ENCODE peak calls at places on chromosomes 16 and 17, in ten cellular contexts. One of them, this sample, is unnamed.

GRCh38 chr17:72474740-72475477 is 354.1 kb downstream of the SOX9 start:
- DNase-seq in heart left ventricle: no peak
- DNase-seq in lung: no peak
- DNase-seq in stomach: peak; percentile 52
- DNase-seq in right lobe of liver: no peak
- DNase-seq in WERI-Rb-1: no peak
- DNase-seq in right cardiac atrium: no peak
- DNase-seq in HCT116: no peak
- DNase-seq in AG04450: no peak
- DNase-seq in psoas muscle: no peak
- DNase-seq in this sample: no peak

GRCh38 chr17:41446806-41447205 is 6.0 kb upstream of the KRT38 start:
- DNase-seq in stomach: no peak
- DNase-seq in AG04450: no peak
- DNase-seq in HCT116: no peak
- DNase-seq in right lobe of liver: no peak
- DNase-seq in lung: no peak
- DNase-seq in psoas muscle: no peak
- DNase-seq in heart left ventricle: no peak
- DNase-seq in right cardiac atrium: no peak
- DNase-seq in WERI-Rb-1: no peak
- DNase-seq in this sample: no peak

GRCh38 chr16:89613954-89614459 is 565 bp downstream of the DPEP1 start:
- DNase-seq in right lobe of liver: no peak
- DNase-seq in stomach: no peak
- DNase-seq in right cardiac atrium: no peak
- DNase-seq in AG04450: no peak
- DNase-seq in heart left ventricle: no peak
- DNase-seq in psoas muscle: no peak
- DNase-seq in HCT116: no peak
- DNase-seq in lung: no peak
- DNase-seq in WERI-Rb-1: no peak
- DNase-seq in this sample: no peak

GRCh38 chr17:68381076-68381900 is 76.0 kb downstream of the WIPI1 start:
- DNase-seq in WERI-Rb-1: no peak
- DNase-seq in HCT116: peak; percentile 98
- DNase-seq in right lobe of liver: no peak
- DNase-seq in lung: peak; percentile 51
- DNase-seq in AG04450: peak; percentile 83
- DNase-seq in heart left ventricle: no peak
- DNase-seq in right cardiac atrium: peak; percentile 40
- DNase-seq in psoas muscle: peak; percentile 36
- DNase-seq in stomach: peak; percentile 41
- DNase-seq in this sample: no peak

GRCh38 chr16:52491216-52491615 is 55.7 kb downstream of the TOX3 start:
- DNase-seq in right cardiac atrium: no peak
- DNase-seq in psoas muscle: no peak
- DNase-seq in lung: no peak
- DNase-seq in WERI-Rb-1: no peak
- DNase-seq in AG04450: no peak
- DNase-seq in right lobe of liver: no peak
- DNase-seq in HCT116: no peak
- DNase-seq in stomach: no peak
- DNase-seq in heart left ventricle: no peak
- DNase-seq in this sample: no peak

GRCh38 chr17:42553161-42553818 is 567 bp downstream of the HSD17B1 start:
- DNase-seq in HCT116: no peak
- DNase-seq in AG04450: no peak
- DNase-seq in right lobe of liver: no peak
- DNase-seq in stomach: no peak
- DNase-seq in WERI-Rb-1: no peak
- DNase-seq in lung: no peak
- DNase-seq in heart left ventricle: no peak
- DNase-seq in right cardiac atrium: peak; percentile 39
- DNase-seq in psoas muscle: no peak
- DNase-seq in this sample: no peak

GRCh38 chr16:54632322-54632721 is 298.3 kb upstream of the IRX5 start:
- DNase-seq in psoas muscle: no peak
- DNase-seq in right lobe of liver: no peak
- DNase-seq in HCT116: no peak
- DNase-seq in WERI-Rb-1: no peak
- DNase-seq in right cardiac atrium: no peak
- DNase-seq in stomach: no peak
- DNase-seq in AG04450: no peak
- DNase-seq in heart left ventricle: no peak
- DNase-seq in lung: no peak
- DNase-seq in this sample: no peak

GRCh38 chr17:6927290-6927844 is 68.5 kb upstream of the ALOX12 start:
- DNase-seq in lung: no peak
- DNase-seq in right cardiac atrium: no peak
- DNase-seq in stomach: no peak
- DNase-seq in heart left ventricle: no peak
- DNase-seq in psoas muscle: no peak
- DNase-seq in WERI-Rb-1: no peak
- DNase-seq in right lobe of liver: no peak
- DNase-seq in HCT116: no peak
- DNase-seq in AG04450: peak; percentile 6
- DNase-seq in this sample: no peak

GRCh38 chr17:16425698-16426659 is 10.6 kb downstream of the TRPV2 start:
- DNase-seq in right lobe of liver: peak; percentile 83
- DNase-seq in AG04450: no peak
- DNase-seq in HCT116: no peak
- DNase-seq in WERI-Rb-1: no peak
- DNase-seq in stomach: peak; percentile 40
- DNase-seq in lung: no peak
- DNase-seq in psoas muscle: no peak
- DNase-seq in right cardiac atrium: peak; percentile 9
- DNase-seq in heart left ventricle: no peak
- DNase-seq in this sample: no peak

GRCh38 chr17:39696731-39697130 is 3.1 kb upstream of the ERBB2 start:
- DNase-seq in AG04450: no peak
- DNase-seq in right lobe of liver: no peak
- DNase-seq in psoas muscle: no peak
- DNase-seq in lung: no peak
- DNase-seq in heart left ventricle: no peak
- DNase-seq in stomach: no peak
- DNase-seq in WERI-Rb-1: no peak
- DNase-seq in right cardiac atrium: no peak
- DNase-seq in HCT116: no peak
- DNase-seq in this sample: no peak

GRCh38 chr16:47018223-47018891 is 44.9 kb upstream of the DNAJA2 start:
- DNase-seq in HCT116: peak; percentile 71
- DNase-seq in WERI-Rb-1: peak; percentile 69
- DNase-seq in AG04450: no peak
- DNase-seq in stomach: peak; percentile 72
- DNase-seq in right lobe of liver: peak; percentile 63
- DNase-seq in right cardiac atrium: no peak
- DNase-seq in lung: peak; percentile 31
- DNase-seq in heart left ventricle: peak; percentile 12
- DNase-seq in psoas muscle: no peak
- DNase-seq in this sample: no peak

DNA sequence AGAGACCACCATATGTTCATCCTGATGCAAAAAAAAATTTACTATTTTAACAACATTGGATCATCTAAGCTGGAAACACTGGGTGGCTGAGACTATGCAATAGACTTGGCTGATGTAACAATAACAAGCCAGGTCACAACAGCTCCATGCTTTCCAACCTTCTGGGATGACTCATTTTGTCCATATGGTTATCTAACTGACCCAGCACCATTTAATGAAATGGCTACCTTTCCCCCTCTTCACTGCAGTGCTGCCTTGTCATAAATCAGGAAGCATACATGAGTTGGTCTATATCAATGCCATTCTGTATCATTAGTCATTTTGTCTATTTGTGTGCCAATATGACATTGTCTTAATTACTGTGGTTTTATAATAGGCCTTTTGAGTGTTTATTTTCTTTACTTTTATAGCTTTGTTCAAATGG is 217.6 kb upstream of the KCNJ16 start:
- DNase-seq in lung: no peak
- DNase-seq in WERI-Rb-1: no peak
- DNase-seq in right cardiac atrium: no peak
- DNase-seq in stomach: no peak
- DNase-seq in HCT116: peak; percentile 8
- DNase-seq in right lobe of liver: no peak
- DNase-seq in psoas muscle: no peak
- DNase-seq in AG04450: peak; percentile 66
- DNase-seq in heart left ventricle: no peak
- DNase-seq in this sample: no peak
- H3K9me3 ChIP-seq in lung: no peaks in the 10 kb centered on the region
- H3K9me3 ChIP-seq in WERI-Rb-1: no peaks in the 10 kb centered on the region
- H3K9me3 ChIP-seq in right cardiac atrium: peaks cover 2% of the 10 kb centered on the region
- H3K9me3 ChIP-seq in stomach: no peaks in the 10 kb centered on the region
- H3K9me3 ChIP-seq in HCT116: no peaks in the 10 kb centered on the region
- H3K9me3 ChIP-seq in right lobe of liver: no peaks in the 10 kb centered on the region
- H3K9me3 ChIP-seq in psoas muscle: peaks cover 17% of the 10 kb centered on the region
- H3K9me3 ChIP-seq in AG04450: peaks cover 4% of the 10 kb centered on the region
- H3K9me3 ChIP-seq in heart left ventricle: peaks cover 36% of the 10 kb centered on the region
- H3K9me3 ChIP-seq in this sample: peaks cover 41% of the 10 kb centered on the region

DNA sequence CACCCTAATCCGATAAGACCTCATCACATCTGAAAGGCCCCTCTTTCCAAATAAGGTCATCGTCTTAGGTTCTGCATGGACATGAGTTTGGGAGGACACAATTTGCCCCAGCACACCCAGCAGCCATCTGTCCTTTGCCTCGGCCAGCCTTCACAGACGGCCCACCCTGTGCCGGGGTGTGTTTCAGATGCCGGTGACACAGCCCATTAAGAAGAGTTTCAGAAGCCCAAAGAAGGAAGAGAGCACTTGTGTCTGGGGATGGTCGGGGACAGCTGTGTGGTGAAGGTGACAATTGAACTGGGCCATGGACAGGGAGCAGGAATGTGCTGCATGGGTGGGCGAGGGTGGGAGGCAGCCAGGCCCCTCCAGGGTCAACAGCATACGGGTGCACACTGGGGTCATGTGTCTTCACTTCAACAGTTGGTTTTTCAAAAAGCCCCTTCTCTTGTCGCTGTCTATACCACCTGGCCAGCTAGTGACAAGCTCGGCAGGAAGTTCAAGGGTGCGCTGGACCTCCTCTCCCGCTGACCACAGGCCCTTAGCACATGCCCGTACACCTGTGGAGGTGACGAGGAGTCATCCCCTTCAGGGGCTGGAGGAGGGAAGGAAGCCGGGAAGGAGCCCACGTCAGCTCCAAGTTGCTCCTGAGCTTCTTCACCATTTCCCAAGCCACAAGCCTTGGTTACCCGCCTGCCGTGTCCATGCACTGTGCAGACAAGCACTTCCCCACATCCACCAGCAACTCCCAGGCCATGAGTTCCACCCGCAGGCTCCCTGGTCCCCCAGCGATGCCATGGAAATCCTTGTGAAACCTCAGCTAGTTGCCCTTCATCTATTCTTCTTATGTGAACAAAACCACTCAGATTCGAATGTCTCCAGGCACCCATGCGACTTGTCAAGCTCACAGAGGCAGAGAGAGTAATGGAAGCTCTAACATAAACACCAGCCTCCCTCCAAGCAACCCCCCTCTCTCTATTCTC is 182.9 kb downstream of the C16orf95 start:
- DNase-seq in AG04450: no peak
- DNase-seq in HCT116: no peak
- DNase-seq in psoas muscle: no peak
- DNase-seq in lung: no peak
- DNase-seq in right lobe of liver: no peak
- DNase-seq in WERI-Rb-1: peak; percentile 33
- DNase-seq in heart left ventricle: no peak
- DNase-seq in stomach: no peak
- DNase-seq in right cardiac atrium: no peak
- DNase-seq in this sample: no peak
- H3K9me3 ChIP-seq in AG04450: peaks cover 15% of the 10 kb centered on the region
- H3K9me3 ChIP-seq in HCT116: no peaks in the 10 kb centered on the region
- H3K9me3 ChIP-seq in psoas muscle: no peaks in the 10 kb centered on the region
- H3K9me3 ChIP-seq in lung: peaks cover 23% of the 10 kb centered on the region
- H3K9me3 ChIP-seq in right lobe of liver: no peaks in the 10 kb centered on the region
- H3K9me3 ChIP-seq in WERI-Rb-1: no peaks in the 10 kb centered on the region
- H3K9me3 ChIP-seq in heart left ventricle: peaks cover 12% of the 10 kb centered on the region
- H3K9me3 ChIP-seq in stomach: peaks cover 20% of the 10 kb centered on the region
- H3K9me3 ChIP-seq in right cardiac atrium: no peaks in the 10 kb centered on the region
- H3K9me3 ChIP-seq in this sample: peaks cover 25% of the 10 kb centered on the region

DNA sequence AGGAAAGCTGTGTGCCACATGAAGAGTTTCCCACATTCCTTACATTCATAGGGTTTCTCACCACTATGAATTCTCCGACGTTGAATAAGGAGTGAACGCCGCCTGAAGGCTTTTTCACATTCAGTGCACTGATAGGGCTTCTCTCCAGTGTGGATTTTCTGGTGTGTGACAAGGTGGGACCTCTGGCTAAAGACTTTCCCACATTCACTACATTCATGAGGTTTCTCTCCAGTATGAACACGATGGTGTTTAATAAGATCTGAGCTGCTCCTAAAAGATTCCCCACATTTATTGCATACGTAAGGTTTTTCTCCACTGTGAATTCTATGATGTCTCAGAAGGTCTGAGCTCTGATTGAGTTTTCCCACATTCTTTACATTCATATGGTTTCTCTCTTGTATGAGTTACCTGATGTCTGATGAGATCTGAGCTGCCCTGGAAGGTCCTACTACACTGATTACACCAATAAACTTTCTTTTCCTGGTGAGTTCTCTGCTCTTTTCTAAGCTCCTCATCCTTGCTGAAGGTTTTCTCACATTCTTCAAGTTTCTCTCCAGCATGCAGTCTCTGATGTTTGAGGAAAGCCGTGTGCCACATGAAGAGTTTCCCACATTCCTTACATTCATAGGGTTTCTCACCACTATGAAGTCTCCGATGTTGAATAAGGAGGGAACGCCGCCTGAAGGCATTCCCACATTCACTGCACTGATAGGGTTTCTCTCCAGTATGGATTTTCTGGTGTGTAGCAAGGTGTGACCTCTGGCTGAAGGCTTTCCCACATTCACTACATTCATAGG is 10.0 kb downstream of the ZNF594 start:
- DNase-seq in AG04450: no peak
- DNase-seq in right cardiac atrium: no peak
- DNase-seq in right lobe of liver: no peak
- DNase-seq in stomach: no peak
- DNase-seq in lung: no peak
- DNase-seq in psoas muscle: no peak
- DNase-seq in HCT116: no peak
- DNase-seq in WERI-Rb-1: no peak
- DNase-seq in heart left ventricle: no peak
- DNase-seq in this sample: no peak
- H3K9me3 ChIP-seq in AG04450: peaks cover 74% of the 10 kb centered on the region
- H3K9me3 ChIP-seq in right cardiac atrium: peaks cover 27% of the 10 kb centered on the region
- H3K9me3 ChIP-seq in right lobe of liver: peaks cover 15% of the 10 kb centered on the region
- H3K9me3 ChIP-seq in stomach: peaks cover 100% of the 10 kb centered on the region
- H3K9me3 ChIP-seq in lung: peaks cover 40% of the 10 kb centered on the region
- H3K9me3 ChIP-seq in psoas muscle: peaks cover 100% of the 10 kb centered on the region
- H3K9me3 ChIP-seq in HCT116: peaks cover 58% of the 10 kb centered on the region
- H3K9me3 ChIP-seq in WERI-Rb-1: peaks cover 79% of the 10 kb centered on the region
- H3K9me3 ChIP-seq in heart left ventricle: peaks cover 100% of the 10 kb centered on the region
- H3K9me3 ChIP-seq in this sample: peaks cover 100% of the 10 kb centered on the region

DNA sequence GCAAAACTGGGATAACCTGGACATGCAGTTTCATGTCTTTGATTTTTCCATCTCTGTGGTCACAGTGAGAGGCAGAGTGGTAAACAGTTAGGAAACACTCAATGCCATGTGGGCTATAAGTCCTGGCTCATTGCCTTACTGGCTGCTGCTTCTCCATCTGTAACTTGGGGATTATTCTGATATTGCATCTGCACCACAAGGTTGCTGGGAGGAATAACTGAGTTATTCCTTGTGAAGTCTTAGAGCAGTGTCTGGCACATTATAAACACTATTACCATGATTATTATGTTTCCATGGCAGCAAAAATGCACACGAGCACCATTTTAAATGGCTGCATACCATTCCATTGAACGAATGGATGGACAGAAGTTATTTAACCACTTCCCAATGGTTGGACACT is 111.7 kb upstream of the CDH5 start:
- DNase-seq in heart left ventricle: no peak
- DNase-seq in right cardiac atrium: no peak
- DNase-seq in right lobe of liver: no peak
- DNase-seq in lung: no peak
- DNase-seq in WERI-Rb-1: no peak
- DNase-seq in HCT116: no peak
- DNase-seq in stomach: no peak
- DNase-seq in psoas muscle: no peak
- DNase-seq in AG04450: no peak
- DNase-seq in this sample: no peak
- H3K9me3 ChIP-seq in heart left ventricle: no peaks in the 10 kb centered on the region
- H3K9me3 ChIP-seq in right cardiac atrium: no peaks in the 10 kb centered on the region
- H3K9me3 ChIP-seq in right lobe of liver: no peaks in the 10 kb centered on the region
- H3K9me3 ChIP-seq in lung: no peaks in the 10 kb centered on the region
- H3K9me3 ChIP-seq in WERI-Rb-1: no peaks in the 10 kb centered on the region
- H3K9me3 ChIP-seq in HCT116: no peaks in the 10 kb centered on the region
- H3K9me3 ChIP-seq in stomach: no peaks in the 10 kb centered on the region
- H3K9me3 ChIP-seq in psoas muscle: no peaks in the 10 kb centered on the region
- H3K9me3 ChIP-seq in AG04450: no peaks in the 10 kb centered on the region
- H3K9me3 ChIP-seq in this sample: no peaks in the 10 kb centered on the region